ENCODE peak calls at places on chromosome 20, in nine cellular contexts. N is stimulated activated CD8-positive, alpha-beta memory T cell treated with anti-CD3 and anti-CD28 coated beads, Interleukin-7, amount 100 ng/mL, for 4 hours; D is A172; X is lower leg skin; P is EL; Q is brain microvascular endothelial cell; E is neuronal stem cell; I is mammary epithelial cell; U is effector CD4-positive, alpha-beta T cell. A is an unnamed sample.

GRCh38 chr20:31567380-31567720 is 37.7 kb upstream of the ID1 start:
- DNase-seq in D (no peak), N (no peak), U (no peak), X (no peak), E (no peak), Q (no peak), P (no peak), I (no peak), A (no peak)

GRCh38 chr20:38196592-38196991 is 31.5 kb upstream of the TGM2 start:
- DNase-seq in Q (no peak), E (no peak), N (no peak), D (no peak), P (peak; percentile 88), I (no peak), X (peak; percentile 34), U (no peak), A (peak; percentile 63)

GRCh38 chr20:58309607-58310290 is at the start of gene RAB22A:
- DNase-seq in D (peak; percentile 48), I (peak; percentile 68), P (peak; percentile 78), Q (peak; percentile 41), X (peak; percentile 59), U (peak; percentile 81), E (peak; percentile 82), N (peak; percentile 83), A (peak; percentile 93)

GRCh38 chr20:4192378-4193048 is 177.2 kb upstream of the RNF24 start:
- DNase-seq in P (no peak), Q (peak; percentile 7), E (no peak), I (peak; percentile 72), D (peak; percentile 46), N (no peak), X (no peak), U (no peak), A (no peak)

GRCh38 chr20:528923-529594 is 14.5 kb downstream of the CSNK2A1 start:
- DNase-seq in I (peak; percentile 93), Q (peak; percentile 75), U (no peak), D (peak; percentile 84), P (peak; percentile 83), E (no peak), X (no peak), N (no peak), A (no peak)

GRCh38 chr20:35497780-35498189 is 31.7 kb downstream of the C20orf173 start:
- DNase-seq in E (no peak), N (no peak), P (no peak), D (no peak), U (no peak), Q (no peak), X (no peak), I (no peak), A (no peak)

GRCh38 chr20:38806855-38807655 is 1.6 kb downstream of the PPP1R16B start:
- DNase-seq in U (peak; percentile 40), E (no peak), P (no peak), X (no peak), I (no peak), Q (no peak), N (peak; percentile 30), D (no peak), A (peak; percentile 72)

GRCh38 chr20:21397341-21398108 is at the start of gene NKX2-4:
- DNase-seq in N (no peak), D (no peak), U (no peak), E (no peak), I (no peak), P (no peak), Q (no peak), X (no peak), A (no peak)

GRCh38 chr20:10611357-10611756 is 62.4 kb downstream of the JAG1 start:
- DNase-seq in D (peak; percentile 46), E (no peak), Q (peak; percentile 78), U (no peak), X (no peak), I (peak; percentile 57), N (no peak), P (peak; percentile 48), A (no peak)

GRCh38 chr20:1901704-1902103 is 6.5 kb downstream of the SIRPA start:
- DNase-seq in D (no peak), U (no peak), P (no peak), N (no peak), I (no peak), E (no peak), X (no peak), Q (no peak), A (no peak)

GRCh38 chr20:21436186-21436585 is 38.9 kb upstream of the NKX2-4 start:
- DNase-seq in I (peak; percentile 93), P (peak; percentile 92), X (no peak), U (no peak), N (no peak), D (peak; percentile 96), E (no peak), Q (peak; percentile 88), A (no peak)

GRCh38 chr20:49676581-49677291 is 36.9 kb downstream of the B4GALT5 start:
- DNase-seq in X (peak; percentile 64), E (no peak), I (peak; percentile 61), U (no peak), D (peak; percentile 59), Q (peak; percentile 34), N (peak; percentile 27), P (peak; percentile 59), A (peak; percentile 48)

GRCh38 chr20:58710481-58711265 is 18.1 kb downstream of the NPEPL1 start:
- DNase-seq in U (no peak), P (no peak), X (peak; percentile 7), N (no peak), I (no peak), D (no peak), E (no peak), Q (no peak), A (no peak)

GRCh38 chr20:35318502-35319157 is 26.4 kb upstream of the FAM83C start:
- DNase-seq in N (no peak), U (no peak), E (no peak), I (peak; percentile 98), P (peak; percentile 98), D (peak; percentile 99), Q (peak; percentile 85), X (peak; percentile 32), A (peak; percentile 73)

GRCh38 chr20:38146628-38147027 is 18.4 kb downstream of the TGM2 start:
- DNase-seq in I (no peak), N (no peak), D (no peak), E (no peak), X (no peak), Q (no peak), U (no peak), P (no peak), A (no peak)

GRCh38 chr20:4613184-4613583 is 108.5 kb upstream of the PRND start:
- DNase-seq in P (peak; percentile 26), D (no peak), X (no peak), U (no peak), Q (no peak), I (peak; percentile 57), N (no peak), E (no peak), A (no peak)

GRCh38 chr20:38872491-38873049 is 53.6 kb upstream of the FAM83D start:
- DNase-seq in Q (no peak), N (no peak), E (no peak), I (no peak), D (no peak), U (no peak), X (no peak), P (no peak), A (no peak)

GRCh38 chr20:34143951-34144350 is 31.9 kb upstream of the EIF2S2 start:
- DNase-seq in X (no peak), D (peak; percentile 45), E (no peak), Q (peak; percentile 16), U (no peak), I (no peak), P (peak; percentile 14), N (no peak), A (no peak)

GRCh38 chr20:63349516-63349895 is 11.6 kb downstream of the CHRNA4 start:
- DNase-seq in Q (no peak), D (no peak), I (no peak), U (no peak), E (no peak), X (no peak), P (no peak), N (no peak), A (no peak)

GRCh38 chr20:1328680-1329330 is at the start of gene SDCBP2:
- DNase-seq in P (no peak), N (no peak), I (peak; percentile 79), E (no peak), Q (no peak), U (no peak), X (peak; percentile 66), D (no peak), A (peak; percentile 13)

GRCh38 chr20:45552456-45552855 is 5.3 kb upstream of the EPPIN start:
- DNase-seq in P (no peak), D (no peak), N (no peak), E (no peak), I (no peak), U (no peak), X (no peak), Q (no peak), A (no peak)

GRCh38 chr20:20366551-20366895 is 1.4 kb upstream of the INSM1 start:
- DNase-seq in Q (no peak), N (no peak), E (no peak), X (no peak), U (no peak), I (no peak), D (no peak), P (no peak), A (no peak)

GRCh38 chr20:59027746-59028320 is 4.3 kb downstream of the ATP5F1E start:
- DNase-seq in E (no peak), X (no peak), N (no peak), Q (peak; percentile 59), D (no peak), U (no peak), I (peak; percentile 59), P (peak; percentile 58), A (no peak)

GRCh38 chr20:38139919-38140753 is 24.9 kb downstream of the TGM2 start:
- DNase-seq in D (peak; percentile 67), I (no peak), U (no peak), N (no peak), Q (peak; percentile 56), X (no peak), P (peak; percentile 53), E (no peak), A (peak; percentile 63)